ENCODE peak calls at places on chromosomes 5 and 9, in seven cellular contexts. B is MM.1S, Z is choroid plexus epithelial cell, Q is anterior cingulate cortex, G is neuronal stem cell, P is kidney, T is iPS-NIHi11. A is an unnamed sample.

GRCh38 chr9:129885670-129886106 is 50.4 kb downstream of the USP20 start:
- DNase-seq in B (peak), Z (peak), Q (peak), G (peak), P (peak), T (peak), A (peak)

GRCh38 chr9:88998911-88999310 is 7.6 kb downstream of the S1PR3 start:
- DNase-seq in B (no peak), Z (peak), Q (no peak), G (no peak), P (peak), T (no peak), A (no peak)

GRCh38 chr5:37189355-37189754 is 59.8 kb downstream of the CPLANE1 start:
- DNase-seq in B (no peak), Z (peak), Q (no peak), G (no peak), P (no peak), T (no peak), A (no peak)

GRCh38 chr5:38692780-38693507 is 136.5 kb upstream of the LIFR start:
- DNase-seq in B (no peak), Z (no peak), Q (no peak), G (no peak), P (no peak), T (no peak), A (no peak)

GRCh38 chr5:41788800-41789395 is 81.3 kb downstream of the OXCT1 start:
- DNase-seq in B (no peak), Z (peak), Q (no peak), G (no peak), P (no peak), T (no peak), A (no peak)

GRCh38 chr5:128965638-128966302 is 482 bp downstream of the SLC27A6 start:
- DNase-seq in B (no peak), Z (no peak), Q (no peak), G (no peak), P (peak), T (peak), A (peak)

GRCh38 chr9:12775373-12775962 is 648 bp downstream of the LURAP1L start:
- DNase-seq in B (peak), Z (no peak), Q (peak), G (peak), P (peak), T (peak), A (peak)

GRCh38 chr5:169149317-169149716 is 151.6 kb downstream of the SLIT3 start:
- DNase-seq in B (no peak), Z (no peak), Q (no peak), G (no peak), P (no peak), T (peak), A (peak)

GRCh38 chr5:116492776-116493175 is 81.8 kb downstream of the SEMA6A start:
- DNase-seq in B (no peak), Z (no peak), Q (no peak), G (no peak), P (no peak), T (no peak), A (no peak)

GRCh38 chr5:77358566-77359205 is 133.4 kb downstream of the WDR41 start:
- DNase-seq in B (no peak), Z (peak), Q (no peak), G (no peak), P (no peak), T (no peak), A (no peak)

GRCh38 chr5:157574456-157575095 is 999 bp downstream of the ADAM19 start:
- DNase-seq in B (no peak), Z (no peak), Q (no peak), G (no peak), P (peak), T (peak), A (peak)

GRCh38 chr9:37033141-37033540 is 927 bp downstream of the PAX5 start:
- DNase-seq in B (no peak), Z (no peak), Q (no peak), G (no peak), P (no peak), T (no peak), A (no peak)

GRCh38 chr5:59810041-59810440 is 83.5 kb downstream of the PDE4D start:
- DNase-seq in B (peak), Z (peak), Q (peak), G (peak), P (peak), T (peak), A (peak)

GRCh38 chr5:128227984-128228383 is 144.4 kb downstream of the SLC12A2 start:
- DNase-seq in B (no peak), Z (peak), Q (no peak), G (no peak), P (no peak), T (no peak), A (no peak)

GRCh38 chr5:137487600-137487999 is 11.5 kb downstream of the SPOCK1 start:
- DNase-seq in B (no peak), Z (peak), Q (no peak), G (no peak), P (no peak), T (no peak), A (no peak)

GRCh38 chr9:33124716-33125378 is 42.3 kb downstream of the B4GALT1 start:
- DNase-seq in B (no peak), Z (peak), Q (no peak), G (no peak), P (no peak), T (no peak), A (no peak)

GRCh38 chr9:131677445-131678180 is 62.3 kb downstream of the RAPGEF1 start:
- DNase-seq in B (peak), Z (peak), Q (no peak), G (no peak), P (no peak), T (no peak), A (no peak)

GRCh38 chr9:137423810-137424291 is 658 bp downstream of the NOXA1 start:
- DNase-seq in B (no peak), Z (no peak), Q (no peak), G (no peak), P (peak), T (no peak), A (peak)

GRCh38 chr5:20213803-20214202 is 225.8 kb upstream of the CDH18 start:
- DNase-seq in B (no peak), Z (peak), Q (no peak), G (no peak), P (no peak), T (no peak), A (no peak)

GRCh38 chr5:100872409-100873190 is 30.5 kb downstream of the ST8SIA4 start:
- DNase-seq in B (peak), Z (no peak), Q (no peak), G (no peak), P (no peak), T (no peak), A (no peak)

GRCh38 chr5:147384346-147385193 is 125.3 kb downstream of the DPYSL3 start:
- DNase-seq in B (no peak), Z (peak), Q (no peak), G (no peak), P (no peak), T (no peak), A (no peak)

GRCh38 chr5:177209610-177210009 is 76.0 kb downstream of the NSD1 start:
- DNase-seq in B (no peak), Z (no peak), Q (no peak), G (no peak), P (no peak), T (no peak), A (no peak)

GRCh38 chr5:81450940-81451339 is 57.0 kb upstream of the ACOT12 start:
- DNase-seq in B (no peak), Z (peak), Q (no peak), G (no peak), P (no peak), T (peak), A (peak)

GRCh38 chr9:112273826-112274225 is 59.6 kb downstream of the PTBP3 start:
- DNase-seq in B (no peak), Z (no peak), Q (no peak), G (no peak), P (no peak), T (no peak), A (no peak)

GRCh38 chr5:132775439-132776076 is 1.5 kb downstream of the SEPTIN8 start:
- DNase-seq in B (no peak), Z (no peak), Q (no peak), G (no peak), P (no peak), T (peak), A (no peak)

GRCh38 chr5:115831163-115831768 is 10.1 kb downstream of the ATG12 start:
- DNase-seq in B (peak), Z (peak), Q (no peak), G (peak), P (no peak), T (peak), A (peak)

GRCh38 chr9:88143179-88143578 is 4.9 kb upstream of the SPATA31C2 start:
- DNase-seq in B (no peak), Z (no peak), Q (no peak), G (no peak), P (no peak), T (no peak), A (no peak)

GRCh38 chr9:95025213-95026170 is 292.0 kb downstream of the FANCC start:
- DNase-seq in B (no peak), Z (peak), Q (no peak), G (no peak), P (peak), T (peak), A (no peak)

GRCh38 chr5:160342413-160342941 is 27.9 kb downstream of the C1QTNF2 start:
- DNase-seq in B (no peak), Z (peak), Q (no peak), G (no peak), P (no peak), T (no peak), A (no peak)

GRCh38 chr5:20572560-20572959 is 584.6 kb upstream of the CDH18 start:
- DNase-seq in B (no peak), Z (peak), Q (no peak), G (no peak), P (no peak), T (peak), A (peak)

GRCh38 chr5:99248066-99248465 is 319.3 kb upstream of the CHD1 start:
- DNase-seq in B (peak), Z (no peak), Q (no peak), G (no peak), P (no peak), T (peak), A (peak)

GRCh38 chr5:136269978-136270377 is 77.0 kb upstream of the SMIM32 start:
- DNase-seq in B (no peak), Z (no peak), Q (no peak), G (no peak), P (no peak), T (no peak), A (no peak)

GRCh38 chr5:74631088-74631960 is 9.2 kb downstream of the ENC1 start:
- DNase-seq in B (no peak), Z (peak), Q (no peak), G (no peak), P (no peak), T (no peak), A (peak)

GRCh38 chr5:179908528-179908927 is 831 bp upstream of the TBC1D9B start:
- DNase-seq in B (no peak), Z (no peak), Q (no peak), G (no peak), P (peak), T (peak), A (peak)